ENCODE peak calls at places on chromosomes 11 and 22, in seven cellular contexts. G is neuronal stem cell, I is mesendoderm, Q is mesenchymal stem cell, T is H9, A is trophoblast cell, X is H1. O is an unnamed sample.

GRCh38 chr22:46613606-46613997 is 6.6 kb upstream of the GRAMD4 start:
- DNase-seq in X (no peak), T (no peak), Q (peak), I (peak), A (no peak), G (no peak), O (no peak)

GRCh38 chr11:60165538-60165937 is 17.3 kb downstream of the MS4A6A start:
- DNase-seq in A (no peak), X (no peak), T (no peak), Q (no peak), G (no peak), I (no peak), O (no peak)

GRCh38 chr22:49350441-49351121 is 477.1 kb downstream of the BRD1 start:
- DNase-seq in I (no peak), X (no peak), T (peak), A (no peak), G (no peak), Q (no peak), O (no peak)

GRCh38 chr22:44197271-44197670 is 16.5 kb downstream of the PARVG start:
- DNase-seq in G (no peak), X (no peak), T (no peak), A (no peak), I (no peak), Q (no peak), O (no peak)

GRCh38 chr11:57781529-57781943 is 19.9 kb downstream of the CTNND1 start:
- DNase-seq in Q (peak), G (no peak), I (peak), A (peak), X (no peak), T (peak), O (peak)

GRCh38 chr22:38567531-38568245 is 2.3 kb downstream of the DMC1 start:
- DNase-seq in X (no peak), I (no peak), Q (no peak), G (no peak), T (no peak), A (peak), O (no peak)

GRCh38 chr11:61683961-61684869 is 4.0 kb downstream of the DAGLA start:
- DNase-seq in G (no peak), I (no peak), Q (no peak), X (no peak), T (peak), A (no peak), O (peak)

GRCh38 chr22:35894464-35894878 is 134.2 kb downstream of the RBFOX2 start:
- DNase-seq in A (no peak), I (peak), G (no peak), Q (no peak), X (no peak), T (no peak), O (no peak)

GRCh38 chr11:75453916-75454655 is 21.1 kb upstream of the KLHL35 start:
- DNase-seq in X (no peak), A (no peak), Q (no peak), G (no peak), I (no peak), T (no peak), O (peak)

GRCh38 chr22:25696763-25697710 is 45.0 kb upstream of the MYO18B start:
- DNase-seq in I (no peak), A (no peak), G (no peak), Q (no peak), T (no peak), X (no peak), O (no peak)

GRCh38 chr11:12243511-12243910 is 133.1 kb downstream of the MICAL2 start:
- DNase-seq in G (no peak), I (no peak), T (no peak), A (peak), Q (no peak), X (no peak), O (no peak)

GRCh38 chr11:125154380-125155099 is 10.0 kb upstream of the PKNOX2 start:
- DNase-seq in T (peak), X (no peak), G (no peak), A (no peak), Q (peak), I (no peak), O (no peak)

GRCh38 chr11:11115475-11115874 is 237.6 kb downstream of the CSNK2A3 start:
- DNase-seq in Q (no peak), G (no peak), X (no peak), I (no peak), A (no peak), T (no peak), O (no peak)

GRCh38 chr11:11117730-11118129 is 235.3 kb downstream of the CSNK2A3 start:
- DNase-seq in I (peak), Q (no peak), X (no peak), G (no peak), T (no peak), A (no peak), O (no peak)

GRCh38 chr11:11113676-11114075 is 239.4 kb downstream of the CSNK2A3 start:
- DNase-seq in T (no peak), A (no peak), Q (no peak), G (no peak), X (no peak), I (no peak), O (no peak)
- H2AK5ac ChIP-seq in T (no peak), A (no peak), Q (no peak), G (no peak), X (no peak), I (no peak), O (no peak)

GRCh38 chr11:474914-475506 is 24.9 kb downstream of the PTDSS2 start:
- DNase-seq in X (no peak), Q (no peak), A (no peak), G (no peak), I (no peak), T (no peak), O (no peak)

GRCh38 chr11:477042-477715 is 27.1 kb downstream of the PTDSS2 start:
- DNase-seq in G (no peak), A (no peak), I (no peak), Q (no peak), X (no peak), T (no peak), O (no peak)

GRCh38 chr11:475941-476340 is 25.9 kb downstream of the PTDSS2 start:
- DNase-seq in X (no peak), I (no peak), A (no peak), T (no peak), G (no peak), Q (no peak), O (no peak)

GRCh38 chr11:473975-474785 is 24.1 kb downstream of the PTDSS2 start:
- DNase-seq in X (no peak), T (no peak), I (no peak), A (no peak), Q (no peak), G (no peak), O (no peak)

GRCh38 chr11:476416-476815 is 26.3 kb downstream of the PTDSS2 start:
- DNase-seq in X (no peak), I (no peak), A (no peak), T (no peak), Q (no peak), G (no peak), O (no peak)
- H2AK5ac ChIP-seq in X (no peak), I (no peak), A (peak), T (no peak), Q (no peak), G (no peak), O (no peak)

DNA sequence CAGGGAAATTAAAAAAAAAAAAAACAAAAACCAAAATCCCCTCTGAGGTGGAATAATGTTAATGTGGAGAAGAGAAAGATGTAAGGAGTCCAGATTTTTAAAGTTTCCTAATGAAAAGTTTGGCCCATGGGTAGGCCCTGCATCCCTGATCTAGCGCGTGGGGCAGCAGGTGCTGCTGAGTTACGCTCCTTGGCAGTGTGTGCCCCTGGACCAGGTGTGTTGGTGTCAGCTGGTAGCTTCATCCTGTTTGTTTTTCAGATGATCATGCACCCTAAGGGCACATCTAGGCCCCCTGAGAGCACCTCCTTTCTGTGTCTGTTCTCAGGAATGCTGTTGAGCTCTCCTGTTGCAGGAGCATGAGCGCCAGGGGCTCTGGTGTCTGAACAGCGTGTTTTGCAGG is 6.7 kb downstream of the DGCR8 start:
- DNase-seq in X (no peak), I (no peak), Q (no peak), G (no peak), A (no peak), T (no peak), O (no peak)
- H2AK5ac ChIP-seq in X (no peak), I (no peak), Q (no peak), G (no peak), A (no peak), T (no peak), O (no peak)

GRCh38 chr11:100663583-100663982 is 23.5 kb upstream of the ARHGAP42 start:
- DNase-seq in A (no peak), X (no peak), I (peak), Q (no peak), T (no peak), G (no peak), O (no peak)
- H2AK5ac ChIP-seq in A (no peak), X (no peak), I (no peak), Q (no peak), T (no peak), G (no peak), O (no peak)

GRCh38 chr11:1671658-1672057 is 25.3 kb upstream of the KRTAP5-6 start:
- DNase-seq in T (no peak), G (no peak), Q (no peak), I (no peak), A (no peak), X (no peak), O (no peak)
- H2AK5ac ChIP-seq in T (no peak), G (no peak), Q (no peak), I (no peak), A (no peak), X (no peak), O (no peak)

DNA sequence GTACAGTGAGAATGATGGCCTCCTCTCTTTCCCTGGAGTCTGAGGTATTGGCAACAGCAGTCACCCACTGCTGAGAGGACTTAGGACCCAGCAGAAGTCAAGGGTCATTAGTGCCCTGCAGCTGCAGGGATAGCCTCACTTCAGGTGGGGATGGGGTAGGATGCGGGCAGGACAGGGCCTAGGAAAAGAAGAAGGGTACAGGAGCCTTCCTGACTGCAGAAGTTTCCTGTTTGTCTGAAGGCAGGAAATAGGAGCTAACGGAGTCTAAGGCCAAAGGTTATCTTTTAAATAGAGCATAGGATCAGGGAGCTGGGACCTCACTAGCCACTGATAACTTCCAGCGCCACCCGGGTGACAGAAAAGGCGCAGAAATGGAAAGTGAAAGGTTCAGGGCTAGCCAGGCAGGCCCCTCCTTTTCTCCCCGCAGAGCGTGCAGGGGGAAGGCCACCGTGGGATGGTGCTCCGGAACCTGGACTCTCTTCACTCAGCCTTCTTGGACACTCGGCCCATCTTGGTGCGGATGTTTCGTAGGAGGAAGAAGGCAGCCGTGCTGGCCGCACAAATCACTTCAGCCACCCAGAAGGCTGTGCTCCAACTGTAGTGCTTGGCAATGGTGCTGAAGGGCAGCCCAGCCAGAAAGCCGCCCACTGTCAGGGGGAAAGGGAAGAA is 6.0 kb downstream of the TRAPPC4 start:
- DNase-seq in T (no peak), G (no peak), Q (no peak), I (peak), A (no peak), X (no peak), O (no peak)
- H2AK5ac ChIP-seq in T (no peak), G (no peak), Q (no peak), I (no peak), A (no peak), X (no peak), O (no peak)

DNA sequence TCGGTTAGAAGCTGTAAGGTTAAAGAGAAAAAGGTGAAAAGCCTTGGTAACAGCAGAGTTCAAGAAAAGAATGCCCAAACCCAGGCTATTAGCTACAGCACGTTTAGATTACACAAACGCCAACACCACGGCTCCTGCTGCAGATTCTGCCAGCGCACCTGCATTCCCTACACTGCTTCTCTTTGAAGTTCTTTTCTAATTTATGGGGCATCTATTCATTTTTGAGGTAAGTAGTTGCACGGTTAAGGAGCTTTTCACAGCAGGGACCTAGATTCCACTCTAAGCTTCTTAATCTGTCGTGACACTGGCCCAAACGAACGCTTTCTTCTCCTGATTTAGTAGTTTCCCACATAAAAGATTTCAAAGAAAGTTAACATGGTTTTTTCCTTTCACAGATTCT is 38.0 kb upstream of the CHKA start:
- DNase-seq in I (no peak), A (no peak), Q (no peak), T (no peak), G (no peak), X (no peak), O (no peak)
- H2AK5ac ChIP-seq in I (no peak), A (no peak), Q (no peak), T (no peak), G (no peak), X (no peak), O (no peak)

O was measured in IMR-90.